ENCODE peak calls at places on chromosomes 5 and 9, in eight cellular contexts. R is stomach, H is endothelial cell of umbilical vein, S is sigmoid colon, F is HepG2, Q is H1, U is HCT116, J is GM12878. K is an unnamed sample. For H3K4me1 and H3K9me3, the result is how much of the 10 kb centered on the place peaks cover.

GRCh38 chr5:150130493-150130922 is 25.1 kb downstream of the PDGFRB start:
- DNase-seq in R (no peak), H (no peak), S (no peak), F (no peak), Q (no peak), U (no peak), J (no peak), K (no peak)

GRCh38 chr9:93084471-93084881 is 11.5 kb upstream of the CARD19 start:
- DNase-seq in R (no peak), H (no peak), S (peak), F (no peak), Q (no peak), U (no peak), J (no peak), K (peak)

GRCh38 chr9:133074111-133074651 is 12.4 kb downstream of the CEL start:
- DNase-seq in R (no peak), H (no peak), S (no peak), F (no peak), Q (no peak), U (no peak), J (no peak), K (no peak)

GRCh38 chr9:121156263-121156731 is 45.4 kb downstream of the RAB14 start:
- DNase-seq in R (no peak), H (peak), S (no peak), F (no peak), Q (no peak), U (no peak), J (peak), K (no peak)

GRCh38 chr5:175572922-175573321 is 84.9 kb upstream of the HRH2 start:
- DNase-seq in R (no peak), H (no peak), S (no peak), F (peak), Q (no peak), U (no peak), J (no peak), K (no peak)

GRCh38 chr9:93295456-93296076 is 111.6 kb downstream of the WNK2 start:
- DNase-seq in R (no peak), H (no peak), S (no peak), F (no peak), Q (no peak), U (no peak), J (no peak), K (no peak)

GRCh38 chr9:33988219-33988890 is 60.3 kb downstream of the UBAP2 start:
- DNase-seq in R (no peak), H (no peak), S (no peak), F (no peak), Q (no peak), U (no peak), J (peak), K (no peak)

GRCh38 chr5:173902334-173902733 is 14.2 kb downstream of the CPEB4 start:
- DNase-seq in R (no peak), H (no peak), S (no peak), F (no peak), Q (no peak), U (no peak), J (no peak), K (no peak)

GRCh38 chr5:157390179-157390923 is 69.7 kb upstream of the NIPAL4 start:
- DNase-seq in R (peak), H (peak), S (no peak), F (peak), Q (no peak), U (peak), J (no peak), K (peak)

GRCh38 chr5:132493241-132493640 is 2.7 kb upstream of the IRF1 start:
- DNase-seq in R (peak), H (no peak), S (peak), F (no peak), Q (no peak), U (no peak), J (no peak), K (peak)

GRCh38 chr5:69276422-69277174 is 41.9 kb downstream of the CDK7 start:
- DNase-seq in R (no peak), H (no peak), S (no peak), F (peak), Q (no peak), U (no peak), J (no peak), K (no peak)

GRCh38 chr5:163189023-163189553 is 248.3 kb upstream of the CCNG1 start:
- DNase-seq in R (no peak), H (no peak), S (no peak), F (no peak), Q (no peak), U (no peak), J (no peak), K (no peak)

GRCh38 chr5:173880306-173880985 is 7.7 kb upstream of the CPEB4 start:
- DNase-seq in R (no peak), H (no peak), S (no peak), F (no peak), Q (no peak), U (no peak), J (no peak), K (no peak)

GRCh38 chr9:121350993-121351561 is 19.0 kb downstream of the STOM start:
- DNase-seq in R (peak), H (peak), S (peak), F (no peak), Q (no peak), U (peak), J (no peak), K (no peak)

GRCh38 chr9:126494746-126495145 is 119.0 kb upstream of the LMX1B start:
- DNase-seq in R (no peak), H (no peak), S (no peak), F (no peak), Q (no peak), U (no peak), J (no peak), K (no peak)

GRCh38 chr5:16881253-16881652 is 54.8 kb downstream of the MYO10 start:
- DNase-seq in R (no peak), H (no peak), S (no peak), F (peak), Q (no peak), U (no peak), J (no peak), K (no peak)

GRCh38 chr9:118962426-118962825 is 406.8 kb downstream of the BRINP1 start:
- DNase-seq in R (no peak), H (no peak), S (no peak), F (no peak), Q (no peak), U (no peak), J (no peak), K (no peak)

GRCh38 chr5:172667786-172668735 is 27.0 kb downstream of the NEURL1B start:
- DNase-seq in R (no peak), H (no peak), S (peak), F (no peak), Q (no peak), U (no peak), J (no peak), K (no peak)

GRCh38 chr5:82004511-82004910 is 32.7 kb downstream of the ATG10 start:
- DNase-seq in R (no peak), H (no peak), S (no peak), F (no peak), Q (no peak), U (no peak), J (no peak), K (no peak)

GRCh38 chr9:88852794-88853193 is 138.5 kb upstream of the S1PR3 start:
- DNase-seq in R (no peak), H (peak), S (no peak), F (no peak), Q (no peak), U (peak), J (no peak), K (no peak)

GRCh38 chr9:100428871-100429654 is 2.1 kb downstream of the MSANTD3 start:
- DNase-seq in R (no peak), H (peak), S (no peak), F (peak), Q (no peak), U (peak), J (no peak), K (no peak)

GRCh38 chr9:110427497-110428104 is 89.9 kb upstream of the TXNDC8 start:
- DNase-seq in R (peak), H (peak), S (no peak), F (peak), Q (peak), U (peak), J (no peak), K (no peak)

GRCh38 chr5:157471709-157472108 is 11.7 kb downstream of the NIPAL4 start:
- DNase-seq in R (no peak), H (peak), S (no peak), F (peak), Q (no peak), U (peak), J (no peak), K (no peak)

GRCh38 chr9:136789523-136789937 is 1.6 kb upstream of the TMEM141 start:
- DNase-seq in R (no peak), H (no peak), S (no peak), F (peak), Q (no peak), U (no peak), J (no peak), K (no peak)

GRCh38 chr9:15873573-15874177 is 320.8 kb downstream of the CCDC171 start:
- DNase-seq in R (no peak), H (peak), S (no peak), F (peak), Q (no peak), U (peak), J (no peak), K (no peak)

GRCh38 chr5:1814183-1815020 is 13.2 kb downstream of the NDUFS6 start:
- DNase-seq in R (no peak), H (no peak), S (peak), F (no peak), Q (no peak), U (no peak), J (no peak), K (no peak)

GRCh38 chr9:124686918-124687317 is 84.2 kb downstream of the NR6A1 start:
- DNase-seq in R (no peak), H (no peak), S (no peak), F (no peak), Q (no peak), U (no peak), J (no peak), K (no peak)

GRCh38 chr5:115069087-115069968 is 100.4 kb downstream of the TRIM36 start:
- DNase-seq in R (peak), H (peak), S (no peak), F (peak), Q (peak), U (peak), J (peak), K (no peak)

GRCh38 chr9:85200726-85201402 is 531.3 kb downstream of the NTRK2 start:
- DNase-seq in R (peak), H (peak), S (no peak), F (no peak), Q (no peak), U (no peak), J (no peak), K (peak)

GRCh38 chr5:68289576-68289975 is 74.0 kb downstream of the PIK3R1 start:
- DNase-seq in R (no peak), H (no peak), S (no peak), F (no peak), Q (no peak), U (no peak), J (no peak), K (no peak)

GRCh38 chr5:119268387-119269060 is 87.3 kb upstream of the TNFAIP8 start:
- DNase-seq in R (peak), H (peak), S (peak), F (peak), Q (peak), U (peak), J (peak), K (peak)
- TF ChIP-seq POLR2AphosphoS5 in R (peak), H (peak), S (peak), F (peak), Q (peak), U (peak), J (peak), K (peak)

DNA sequence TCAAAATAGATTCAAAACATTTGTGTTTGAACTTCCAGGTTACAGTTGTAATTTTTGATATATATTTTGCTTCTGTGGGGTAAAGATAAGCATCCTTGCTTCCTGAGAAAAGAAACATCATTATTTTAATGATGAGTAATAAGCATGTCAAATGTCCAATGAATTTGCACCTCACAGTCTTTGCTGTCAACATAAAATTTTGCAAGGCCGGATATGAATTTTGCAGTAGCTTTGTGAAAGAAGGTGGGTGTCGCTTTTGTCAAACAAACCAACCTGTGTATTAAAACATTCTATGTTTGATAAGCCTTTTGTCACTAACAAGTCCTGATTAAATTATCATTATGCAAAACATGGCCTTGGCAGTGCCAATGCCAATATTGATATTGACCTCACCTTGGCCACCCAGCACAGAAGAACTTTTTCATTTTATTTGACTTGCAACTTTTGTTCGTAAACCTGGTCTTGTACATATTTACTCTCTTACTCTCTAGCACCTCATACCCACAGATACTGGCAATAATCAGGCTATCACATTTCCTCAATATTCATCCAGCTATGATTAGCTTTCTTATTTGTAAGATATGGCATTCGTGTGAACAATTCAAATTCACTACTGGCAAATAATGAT is 645.0 kb upstream of the KLF4 start:
- DNase-seq in R (peak), H (peak), S (no peak), F (no peak), Q (no peak), U (no peak), J (no peak), K (no peak)
- H3K4me1 ChIP-seq in R (under half), H (under half), S (under half), F (under half), Q (under half), U (under half), J (under half), K (under half)

GRCh38 chr9:112558978-112559377 is 72.4 kb downstream of the KIAA1958 start:
- DNase-seq in R (no peak), H (no peak), S (no peak), F (no peak), Q (no peak), U (no peak), J (no peak), K (no peak)
- H3K9me3 ChIP-seq in R (under half), H (under half), S (under half), F (under half), Q (under half), U (under half), J (under half), K (under half)

DNA sequence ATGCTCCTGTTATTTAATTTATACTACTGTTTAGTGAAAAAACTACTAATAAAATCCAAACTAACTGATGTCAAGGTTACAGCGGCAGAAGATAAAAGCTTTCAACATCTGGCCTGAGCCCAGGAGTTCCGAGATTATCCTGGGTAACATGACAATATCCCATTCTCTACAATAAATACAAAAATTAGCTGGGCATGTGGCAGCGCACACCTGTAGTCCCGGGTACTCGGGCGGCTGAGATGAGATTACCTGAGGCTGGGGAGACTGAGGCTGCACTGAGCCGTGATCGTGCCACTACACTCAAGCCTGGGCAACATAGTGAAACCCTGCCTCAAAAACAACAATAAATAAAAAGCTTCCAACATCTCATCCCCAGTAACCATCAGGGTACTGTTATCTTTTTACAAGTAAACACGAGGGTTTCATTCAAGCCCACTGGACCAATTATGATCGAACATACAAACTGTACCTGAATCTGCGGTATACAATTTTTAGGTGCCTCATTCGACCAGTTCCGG is 1.3 kb downstream of the RPL37 start:
- DNase-seq in R (no peak), H (no peak), S (no peak), F (no peak), Q (no peak), U (no peak), J (no peak), K (no peak)
- TF ChIP-seq POLR2AphosphoS5 in R (no peak), H (peak), S (no peak), F (no peak), Q (no peak), U (no peak), J (no peak), K (no peak)

GRCh38 chr9:129170229-129170628 is 7.8 kb downstream of the IER5L start:
- DNase-seq in R (no peak), H (peak), S (no peak), F (no peak), Q (no peak), U (peak), J (no peak), K (no peak)
- H3K4me1 ChIP-seq in R (half or more), H (under half), S (under half), F (half or more), Q (under half), U (half or more), J (under half), K (under half)